ENCODE peak calls at places on chromosomes 12 and 14, in ten cellular contexts. F is stimulated activated naive CD4-positive, alpha-beta T cell; E is NCI-H510A; C is activated effector memory CD4-positive, alpha-beta T cell treated with Interleukin-2 at 50 U/mL for 16 hours; Q is NCI-H1417 treated with DMSO at 0.1 percent for 48 hours; X is progenitor cell of endocrine pancreas; R is ovary; P is iris pigment epithelial cell; S is hippocampal formation; L is SW 1271. Y is an unnamed sample.

GRCh38 chr12:92938018-92938417 is 8.9 kb upstream of the EEA1 start:
- DNase-seq in R (no peak), L (no peak), E (no peak), C (no peak), P (no peak), Q (no peak), S (no peak), F (no peak), X (no peak), Y (no peak)

GRCh38 chr14:91088585-91088984 is 25.3 kb upstream of the DGLUCY start:
- DNase-seq in P (no peak), S (no peak), Q (no peak), R (no peak), C (no peak), E (no peak), F (no peak), X (no peak), L (no peak), Y (no peak)

GRCh38 chr14:29810657-29811056 is 117.0 kb downstream of the PRKD1 start:
- DNase-seq in C (no peak), S (no peak), E (no peak), P (no peak), X (no peak), L (no peak), F (no peak), R (no peak), Q (no peak), Y (no peak)

GRCh38 chr14:104556256-104557021 is 23.1 kb upstream of the C14orf180 start:
- DNase-seq in L (no peak), S (no peak), X (no peak), E (no peak), P (no peak), F (no peak), R (no peak), C (no peak), Q (no peak), Y (no peak)

GRCh38 chr14:89359477-89360222 is 57.4 kb downstream of the FOXN3 start:
- DNase-seq in P (no peak), R (peak), S (no peak), E (no peak), Q (no peak), F (no peak), L (no peak), C (no peak), X (no peak), Y (no peak)

GRCh38 chr12:94100254-94100653 is 48.1 kb upstream of the PLXNC1 start:
- DNase-seq in P (peak), R (peak), F (no peak), E (no peak), Q (no peak), C (no peak), L (no peak), S (no peak), X (no peak), Y (peak)

GRCh38 chr12:131085125-131085815 is 131.6 kb downstream of the ADGRD1 start:
- DNase-seq in L (no peak), F (no peak), P (no peak), E (no peak), R (peak), Q (no peak), X (peak), S (no peak), C (no peak), Y (no peak)

GRCh38 chr14:29897181-29897580 is 30.5 kb downstream of the PRKD1 start:
- DNase-seq in X (no peak), P (no peak), C (no peak), Q (no peak), L (no peak), F (no peak), S (no peak), R (no peak), E (no peak), Y (no peak)

GRCh38 chr12:123026094-123026853 is 45.8 kb downstream of the ARL6IP4 start:
- DNase-seq in C (no peak), E (no peak), S (no peak), R (no peak), Q (no peak), F (no peak), L (no peak), X (no peak), P (no peak), Y (no peak)

GRCh38 chr12:109738878-109739665 is 25.4 kb downstream of the FAM222A start:
- DNase-seq in C (no peak), Q (no peak), S (no peak), F (no peak), L (no peak), P (no peak), R (peak), E (no peak), X (no peak), Y (no peak)

GRCh38 chr14:76829650-76830421 is 3.6 kb downstream of the LRRC74A start:
- DNase-seq in F (no peak), L (no peak), E (no peak), P (no peak), X (no peak), S (peak), C (no peak), R (no peak), Q (no peak), Y (no peak)

GRCh38 chr12:72511493-72511892 is 239.3 kb downstream of the TRHDE start:
- DNase-seq in S (no peak), C (no peak), E (no peak), F (no peak), L (no peak), X (no peak), Q (no peak), P (peak), R (no peak), Y (no peak)

GRCh38 chr12:101097829-101098580 is 112.0 kb downstream of the SLC5A8 start:
- DNase-seq in F (no peak), S (no peak), L (no peak), C (no peak), P (no peak), R (no peak), Q (no peak), X (no peak), E (peak), Y (peak)

GRCh38 chr12:12387521-12387920 is 30.6 kb downstream of the BORCS5 start:
- DNase-seq in X (no peak), C (no peak), F (no peak), E (no peak), R (no peak), S (no peak), Q (no peak), L (no peak), P (peak), Y (peak)

Y was measured in RCC 7860.